ENCODE peak calls at places on chromosomes 6 and 20, in eight cellular contexts. K is mesendoderm; D is RCC 7860; V is nucleus accumbens; Z is activated T-helper 1 cell treated with anti-CD3 and anti-CD28 coated beads, Interleukin-2, amount 50 U/mL, for 16 hours; U is choroid plexus epithelial cell; T is activated CD4-positive, CD25-positive, alpha-beta regulatory T cell; J is transverse colon. H is an unnamed sample.
A peak's percentile ranks its signal among the peaks of the same experiment; 100 is the strongest.

GRCh38 chr6:143165315-143165855 is 104.7 kb downstream of the AIG1 start:
- DNase-seq in K (no peak), D (no peak), V (no peak), Z (no peak), U (no peak), T (no peak), J (no peak), H (no peak)

GRCh38 chr6:27558028-27558724 is 85.3 kb upstream of the ZNF184 start:
- DNase-seq in K (no peak), D (no peak), V (no peak), Z (no peak), U (no peak), T (no peak), J (no peak), H (no peak)

GRCh38 chr6:122832515-122833228 is 43.6 kb downstream of the SMPDL3A start:
- DNase-seq in K (no peak), D (no peak), V (no peak), Z (no peak), U (peak; percentile 9), T (no peak), J (no peak), H (no peak)

GRCh38 chr6:140438346-140438735 is 1063.9 kb upstream of the CITED2 start:
- DNase-seq in K (no peak), D (no peak), V (no peak), Z (no peak), U (peak; percentile 31), T (no peak), J (no peak), H (no peak)

GRCh38 chr20:46784450-46785127 is 75.1 kb downstream of the SLC2A10 start:
- DNase-seq in K (no peak), D (no peak), V (no peak), Z (no peak), U (peak; percentile 74), T (no peak), J (no peak), H (no peak)

GRCh38 chr6:108946695-108947094 is 98.5 kb downstream of the ARMC2 start:
- DNase-seq in K (no peak), D (no peak), V (no peak), Z (no peak), U (peak; percentile 53), T (no peak), J (no peak), H (no peak)

GRCh38 chr20:43853174-43853803 is 61.4 kb upstream of the TOX2 start:
- DNase-seq in K (no peak), D (no peak), V (no peak), Z (no peak), U (no peak), T (no peak), J (no peak), H (no peak)

GRCh38 chr20:3896853-3897252 is 7.7 kb downstream of the PANK2 start:
- DNase-seq in K (no peak), D (no peak), V (no peak), Z (no peak), U (no peak), T (no peak), J (no peak), H (no peak)

GRCh38 chr6:165010556-165011535 is 298.6 kb downstream of the C6orf118 start:
- DNase-seq in K (peak; percentile 66), D (peak; percentile 72), V (no peak), Z (no peak), U (peak; percentile 1), T (no peak), J (no peak), H (no peak)

GRCh38 chr6:166578536-166579233 is 7.8 kb downstream of the RAMACL start:
- DNase-seq in K (no peak), D (no peak), V (no peak), Z (no peak), U (no peak), T (no peak), J (no peak), H (no peak)

GRCh38 chr6:127841811-127842210 is 59.0 kb downstream of the THEMIS start:
- DNase-seq in K (no peak), D (no peak), V (no peak), Z (no peak), U (peak; percentile 24), T (no peak), J (no peak), H (no peak)

GRCh38 chr20:51042064-51042463 is 19.2 kb upstream of the KCNG1 start:
- DNase-seq in K (peak; percentile 89), D (no peak), V (no peak), Z (no peak), U (no peak), T (no peak), J (no peak), H (no peak)

GRCh38 chr6:167450631-167451030 is 125.7 kb downstream of the TTLL2 start:
- DNase-seq in K (no peak), D (no peak), V (no peak), Z (no peak), U (no peak), T (no peak), J (peak; percentile 24), H (no peak)

GRCh38 chr6:42756713-42757112 is 10.8 kb upstream of the TBCC start:
- DNase-seq in K (no peak), D (no peak), V (no peak), Z (no peak), U (no peak), T (no peak), J (no peak), H (no peak)

GRCh38 chr6:39881851-39882566 is 52.3 kb downstream of the MOCS1 start:
- DNase-seq in K (no peak), D (no peak), V (peak; percentile 15), Z (no peak), U (peak; percentile 80), T (no peak), J (no peak), H (no peak)

GRCh38 chr6:16007146-16007545 is 121.7 kb upstream of the MYLIP start:
- DNase-seq in K (no peak), D (no peak), V (no peak), Z (no peak), U (no peak), T (no peak), J (no peak), H (no peak)

GRCh38 chr20:56778765-56779195 is 149.7 kb downstream of the TFAP2C start:
- DNase-seq in K (peak; percentile 51), D (no peak), V (no peak), Z (no peak), U (peak; percentile 56), T (no peak), J (no peak), H (no peak)

GRCh38 chr20:4066551-4066950 is 51.2 kb upstream of the RNF24 start:
- DNase-seq in K (no peak), D (no peak), V (no peak), Z (no peak), U (no peak), T (no peak), J (no peak), H (no peak)